ENCODE peak calls at places on chromosomes 13 and 19, in eight cellular contexts. V, A, H, D, M, Q, I and E are unnamed samples.

GRCh38 chr19:49017666-49018351 is 918 bp upstream of the LHB start:
- DNase-seq in V (peak), A (no peak), H (peak), D (no peak), M (no peak), Q (no peak), I (peak), E (peak)

GRCh38 chr13:25375727-25376358 is 4.1 kb downstream of the ATP8A2 start:
- DNase-seq in V (peak), A (no peak), H (peak), D (no peak), M (no peak), Q (no peak), I (peak), E (peak)

GRCh38 chr19:5112681-5113080 is 143.8 kb downstream of the KDM4B start:
- DNase-seq in V (no peak), A (no peak), H (no peak), D (no peak), M (no peak), Q (no peak), I (no peak), E (no peak)

GRCh38 chr13:39959497-39959896 is 304.0 kb downstream of the COG6 start:
- DNase-seq in V (no peak), A (no peak), H (peak), D (no peak), M (no peak), Q (no peak), I (peak), E (no peak)

GRCh38 chr13:31154939-31155338 is 6.8 kb downstream of the HSPH1 start:
- DNase-seq in V (no peak), A (no peak), H (no peak), D (no peak), M (no peak), Q (no peak), I (no peak), E (no peak)

GRCh38 chr13:112983428-112984196 is 14.6 kb downstream of the MCF2L start:
- DNase-seq in V (no peak), A (no peak), H (no peak), D (no peak), M (no peak), Q (no peak), I (no peak), E (no peak)

GRCh38 chr13:53201454-53202225 is 173.0 kb downstream of the OLFM4 start:
- DNase-seq in V (peak), A (peak), H (no peak), D (no peak), M (no peak), Q (no peak), I (peak), E (peak)

GRCh38 chr13:109235901-109236300 is 550.5 kb downstream of the IRS2 start:
- DNase-seq in V (no peak), A (no peak), H (no peak), D (no peak), M (no peak), Q (no peak), I (no peak), E (no peak)

GRCh38 chr19:14174883-14175282 is 31.1 kb downstream of the ADGRL1 start:
- DNase-seq in V (no peak), A (no peak), H (no peak), D (no peak), M (no peak), Q (no peak), I (no peak), E (no peak)

GRCh38 chr13:95207769-95208366 is 93.4 kb downstream of the ABCC4 start:
- DNase-seq in V (no peak), A (no peak), H (no peak), D (no peak), M (no peak), Q (no peak), I (no peak), E (no peak)

GRCh38 chr19:45045671-45046353 is 7.0 kb downstream of the CLASRP start:
- DNase-seq in V (no peak), A (no peak), H (no peak), D (no peak), M (no peak), Q (no peak), I (no peak), E (no peak)

GRCh38 chr19:42253245-42254082 is 1.5 kb downstream of the ERF start:
- DNase-seq in V (peak), A (peak), H (no peak), D (no peak), M (no peak), Q (peak), I (peak), E (peak)

GRCh38 chr13:110261166-110262081 is 45.5 kb downstream of the COL4A1 start:
- DNase-seq in V (peak), A (no peak), H (no peak), D (no peak), M (no peak), Q (no peak), I (no peak), E (no peak)

GRCh38 chr19:45863840-45864628 is at the start of gene FOXA3:
- DNase-seq in V (peak), A (peak), H (no peak), D (no peak), M (no peak), Q (no peak), I (peak), E (peak)

GRCh38 chr13:21053231-21053630 is 8.2 kb downstream of the LATS2 start:
- DNase-seq in V (no peak), A (peak), H (no peak), D (no peak), M (no peak), Q (no peak), I (no peak), E (no peak)

GRCh38 chr13:40981949-40982348 is 37.2 kb downstream of the ELF1 start:
- DNase-seq in V (no peak), A (no peak), H (no peak), D (no peak), M (no peak), Q (no peak), I (peak), E (no peak)

GRCh38 chr13:40979232-40979631 is 39.9 kb downstream of the ELF1 start:
- DNase-seq in V (no peak), A (no peak), H (no peak), D (no peak), M (no peak), Q (no peak), I (no peak), E (no peak)

GRCh38 chr13:40982772-40983171 is 36.3 kb downstream of the ELF1 start:
- DNase-seq in V (no peak), A (no peak), H (peak), D (no peak), M (no peak), Q (no peak), I (peak), E (no peak)

GRCh38 chr13:40981361-40981760 is 37.8 kb downstream of the ELF1 start:
- DNase-seq in V (no peak), A (no peak), H (peak), D (no peak), M (no peak), Q (no peak), I (peak), E (no peak)

DNA sequence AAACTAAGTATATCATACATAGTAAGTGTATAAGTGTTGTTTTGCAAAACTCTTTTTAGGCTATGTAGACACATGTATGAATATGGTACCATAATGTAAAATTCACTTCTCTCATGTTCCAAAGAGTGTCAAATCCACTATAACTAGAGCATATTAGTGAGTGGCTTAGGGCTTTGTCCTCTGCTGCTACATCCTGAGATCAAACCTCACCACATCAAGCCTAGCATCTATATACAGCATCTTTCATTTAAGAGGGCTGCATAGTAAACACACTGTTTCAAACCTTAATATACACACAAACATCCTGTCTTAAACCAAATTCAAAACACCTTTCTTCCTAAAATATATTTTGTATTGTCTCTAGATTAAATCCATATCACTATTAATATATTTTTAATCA is 38.6 kb downstream of the ELF1 start:
- DNase-seq in V (no peak), A (no peak), H (no peak), D (no peak), M (no peak), Q (no peak), I (no peak), E (no peak)
- H3K4me3 ChIP-seq in V (no peak), A (peak), H (no peak), D (peak), M (no peak), Q (no peak), I (no peak), E (no peak)

GRCh38 chr19:47227347-47228167 is 3.4 kb downstream of the BBC3 start:
- DNase-seq in V (peak), A (peak), H (peak), D (peak), M (no peak), Q (peak), I (peak), E (peak)
- H3K4me3 ChIP-seq in V (peak), A (peak), H (peak), D (peak), M (peak), Q (peak), I (peak), E (peak)

DNA sequence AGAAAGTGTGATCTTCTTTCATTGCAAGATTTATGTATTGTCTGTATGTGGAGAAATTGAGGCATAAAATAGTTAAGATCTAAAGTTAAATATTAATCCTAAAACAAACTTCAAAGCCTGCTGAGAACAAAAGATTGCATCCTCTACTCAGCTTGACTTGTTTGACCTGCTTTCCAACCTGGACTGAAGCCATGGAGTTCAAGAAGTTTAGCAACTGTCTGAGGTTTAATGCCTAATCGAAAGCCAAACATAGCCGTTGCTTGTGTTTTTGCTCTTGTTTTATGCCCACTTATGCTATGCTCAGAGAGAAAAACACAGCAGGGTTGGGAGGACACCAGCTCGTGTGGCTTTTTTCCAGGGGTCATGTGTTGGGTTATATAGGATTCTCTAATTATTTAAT is 135.6 kb downstream of the NUFIP1 start:
- DNase-seq in V (no peak), A (no peak), H (no peak), D (no peak), M (no peak), Q (peak), I (peak), E (no peak)
- H3K4me3 ChIP-seq in V (no peak), A (no peak), H (no peak), D (no peak), M (no peak), Q (no peak), I (no peak), E (no peak)

DNA sequence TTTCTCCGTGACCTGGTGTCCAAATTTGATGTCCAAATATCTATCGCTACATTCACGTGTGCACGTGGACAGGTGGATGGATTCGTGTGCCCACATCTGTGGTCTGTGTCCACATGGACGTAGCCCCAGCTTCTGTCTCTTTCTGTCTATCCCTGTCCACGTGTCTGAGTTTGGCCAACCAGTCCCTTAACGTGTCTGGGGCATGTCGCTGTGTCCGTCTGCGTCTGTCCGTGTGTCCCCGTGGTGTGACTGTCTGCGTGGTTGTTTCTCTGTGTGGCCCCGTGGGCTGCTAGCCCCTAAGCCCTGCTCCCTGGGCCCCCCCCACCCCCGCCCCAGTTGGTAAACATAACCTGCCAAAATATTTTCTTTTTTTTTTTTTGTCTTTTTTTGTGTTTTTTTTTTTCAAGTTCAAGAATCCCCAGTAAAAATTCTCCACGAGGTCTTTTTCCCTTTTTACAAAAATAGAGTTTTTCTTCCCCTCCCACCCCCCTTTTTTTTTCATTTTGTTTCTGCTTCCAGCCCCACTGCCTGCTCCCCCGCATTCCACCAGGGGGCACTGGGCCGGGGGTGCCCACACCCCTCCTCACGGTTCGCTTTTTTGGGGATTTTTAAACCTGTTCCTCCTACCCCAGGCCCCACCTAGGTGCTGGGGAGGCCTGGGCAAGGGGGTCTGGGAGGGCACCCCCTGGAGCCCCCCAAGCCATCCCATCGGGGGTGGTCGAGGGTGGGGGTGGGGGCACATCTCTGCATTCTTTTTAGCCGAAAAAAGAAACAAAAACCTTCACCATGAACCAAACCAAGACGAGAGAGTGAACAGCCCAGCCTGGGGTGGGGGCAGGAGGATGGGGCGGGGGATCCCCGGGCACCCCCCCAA is 18.3 kb downstream of the PRKCSH start:
- DNase-seq in V (peak), A (no peak), H (no peak), D (no peak), M (no peak), Q (no peak), I (no peak), E (peak)
- H3K4me3 ChIP-seq in V (no peak), A (no peak), H (no peak), D (no peak), M (no peak), Q (no peak), I (no peak), E (no peak)

GRCh38 chr13:50131998-50132936 is 117.0 kb downstream of the KCNRG start:
- DNase-seq in V (no peak), A (no peak), H (no peak), D (no peak), M (no peak), Q (no peak), I (peak), E (no peak)
- H3K4me3 ChIP-seq in V (peak), A (no peak), H (no peak), D (no peak), M (no peak), Q (no peak), I (peak), E (no peak)

DNA sequence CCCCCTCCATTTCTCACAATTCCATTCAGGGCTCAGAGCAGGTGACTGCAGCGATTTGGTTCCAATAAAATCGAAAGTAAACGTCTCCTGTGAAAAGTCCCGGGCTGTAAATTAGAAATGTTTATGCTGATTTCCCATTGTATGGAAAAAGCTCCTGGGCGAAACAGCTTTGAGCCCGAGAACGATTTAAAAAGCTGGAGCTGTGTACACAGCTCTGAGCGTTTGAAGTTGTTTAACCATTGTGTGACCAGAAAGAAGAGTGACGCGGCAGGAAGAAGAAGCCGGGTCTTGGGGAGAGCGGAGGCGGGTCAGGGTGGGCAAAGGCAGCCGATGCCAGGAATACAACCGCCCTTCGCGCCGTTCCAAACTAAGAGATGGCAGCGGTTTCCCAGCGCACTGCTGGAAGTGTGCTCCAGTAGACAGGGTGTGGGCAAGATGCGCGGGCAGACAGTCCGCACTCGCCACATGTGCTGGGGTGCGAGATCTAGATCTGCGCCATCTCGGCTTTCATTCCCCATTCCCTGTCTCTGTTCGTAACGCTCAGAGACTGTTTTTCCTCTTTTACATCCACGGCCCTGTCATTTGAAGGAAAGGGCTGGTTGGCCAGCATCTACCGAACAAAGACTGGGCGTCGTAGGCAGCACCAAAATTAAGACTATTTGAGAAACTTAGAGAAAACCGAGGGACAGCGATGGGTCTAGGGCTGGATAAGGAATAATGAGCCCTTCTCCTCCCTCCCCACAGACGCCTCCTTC is 960 bp upstream of the GSX1 start:
- DNase-seq in V (peak), A (no peak), H (no peak), D (no peak), M (no peak), Q (no peak), I (no peak), E (no peak)
- H3K4me3 ChIP-seq in V (no peak), A (peak), H (peak), D (peak), M (no peak), Q (peak), I (no peak), E (peak)

GRCh38 chr19:46974181-46974580 is 45.5 kb upstream of the NPAS1 start:
- DNase-seq in V (no peak), A (no peak), H (no peak), D (no peak), M (no peak), Q (no peak), I (no peak), E (no peak)

GRCh38 chr19:46975011-46975917 is 44.4 kb upstream of the NPAS1 start:
- DNase-seq in V (no peak), A (no peak), H (peak), D (no peak), M (peak), Q (no peak), I (peak), E (no peak)

GRCh38 chr19:46976845-46977320 is 42.8 kb upstream of the NPAS1 start:
- DNase-seq in V (no peak), A (no peak), H (peak), D (no peak), M (peak), Q (no peak), I (peak), E (no peak)

GRCh38 chr19:46977548-46977947 is 42.1 kb upstream of the NPAS1 start:
- DNase-seq in V (no peak), A (no peak), H (no peak), D (no peak), M (no peak), Q (no peak), I (no peak), E (peak)

GRCh38 chr19:46975918-46976782 is 43.5 kb upstream of the NPAS1 start:
- DNase-seq in V (peak), A (peak), H (peak), D (peak), M (peak), Q (peak), I (peak), E (peak)
- H3K4me3 ChIP-seq in V (no peak), A (peak), H (no peak), D (peak), M (peak), Q (no peak), I (no peak), E (peak)

GRCh38 chr13:83996415-83996814 is 114.1 kb upstream of the SLITRK1 start:
- DNase-seq in V (no peak), A (peak), H (no peak), D (no peak), M (no peak), Q (no peak), I (no peak), E (no peak)
- H3K4me3 ChIP-seq in V (no peak), A (no peak), H (no peak), D (no peak), M (no peak), Q (no peak), I (no peak), E (no peak)

DNA sequence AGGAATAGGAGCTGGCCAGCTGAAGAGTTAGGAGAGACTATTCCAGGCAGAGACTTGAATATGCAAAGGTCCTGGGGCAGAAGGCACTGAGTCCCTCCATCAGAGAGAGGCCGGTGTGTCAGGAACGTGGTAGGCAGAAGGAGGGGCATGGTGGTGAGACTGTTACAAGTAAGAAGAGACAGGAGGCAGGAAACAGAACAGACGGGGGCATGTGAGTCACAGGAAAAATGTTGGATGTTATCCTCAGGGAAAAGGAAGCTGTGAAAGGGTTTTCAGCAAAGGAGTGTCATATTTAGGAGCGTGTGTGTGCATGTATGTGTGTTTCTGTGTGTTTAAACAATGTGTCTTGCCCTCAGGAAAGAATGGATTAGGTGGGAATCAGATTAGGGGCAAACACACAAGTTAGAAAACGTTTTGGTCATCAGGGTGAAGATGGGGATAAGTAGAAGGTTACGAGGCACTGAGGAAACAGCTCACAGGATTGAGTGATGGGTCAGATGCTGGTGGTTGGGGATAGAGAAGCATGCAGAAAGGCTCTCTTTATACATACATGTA is 1.1 kb downstream of the EDDM13 start:
- DNase-seq in V (no peak), A (no peak), H (peak), D (no peak), M (no peak), Q (no peak), I (peak), E (no peak)
- H3K4me3 ChIP-seq in V (no peak), A (no peak), H (no peak), D (no peak), M (no peak), Q (no peak), I (no peak), E (no peak)